ENCODE peak calls at places on chromosomes 13 and 19, in five cellular contexts. A is left ventricle myocardium inferior; W is kidney; E is activated CD8-positive, alpha-beta memory T cell treated with anti-CD3 and anti-CD28 coated beads for 4 hours; M is frontal cortex. C is an unnamed sample.

GRCh38 chr19:48635966-48636858 is 967 bp downstream of the DBP start:
- DNase-seq in A (no peak), W (peak), E (no peak), M (peak), C (peak)

GRCh38 chr19:16851031-16851712 is 22.0 kb downstream of the SIN3B start:
- DNase-seq in A (no peak), W (no peak), E (no peak), M (no peak), C (no peak)

GRCh38 chr13:105991622-105992254 is 543.7 kb downstream of the EFNB2 start:
- DNase-seq in A (no peak), W (no peak), E (no peak), M (no peak), C (no peak)

GRCh38 chr13:95438297-95438696 is 114.2 kb upstream of the CLDN10 start:
- DNase-seq in A (no peak), W (no peak), E (no peak), M (no peak), C (no peak)

GRCh38 chr13:111904701-111905608 is 162.0 kb upstream of the SOX1 start:
- DNase-seq in A (no peak), W (no peak), E (no peak), M (no peak), C (no peak)

GRCh38 chr19:11451327-11451941 is 16.0 kb downstream of the PRKCSH start:
- DNase-seq in A (no peak), W (no peak), E (no peak), M (peak), C (no peak)

GRCh38 chr13:109198585-109198984 is 569.2 kb downstream of the MYO16 start:
- DNase-seq in A (no peak), W (no peak), E (no peak), M (no peak), C (no peak)

GRCh38 chr13:81488021-81488420 is 1147.1 kb upstream of the SPRY2 start:
- DNase-seq in A (no peak), W (no peak), E (no peak), M (no peak), C (no peak)

GRCh38 chr13:48626726-48627451 is 26.8 kb upstream of the CYSLTR2 start:
- DNase-seq in A (no peak), W (no peak), E (no peak), M (no peak), C (no peak)

GRCh38 chr19:18046066-18046718 is 38.2 kb downstream of the ARRDC2 start:
- DNase-seq in A (no peak), W (peak), E (no peak), M (no peak), C (peak)

GRCh38 chr19:38683393-38684077 is 36.1 kb downstream of the ACTN4 start:
- DNase-seq in A (no peak), W (peak), E (peak), M (no peak), C (peak)

C was measured in uterus.